ENCODE peak calls at places on chromosomes 5 and 9, in seven cellular contexts. One of them, this sample, is unnamed.

GRCh38 chr9:38619556-38620447 is 594 bp downstream of the ANKRD18A start:
- DNase-seq in aorta: peak
- DNase-seq in cardiac muscle cell: peak
- DNase-seq in adrenal gland: no peak
- DNase-seq in tibial artery: no peak
- DNase-seq in Peyer's patch: peak
- DNase-seq in AG04450: no peak
- DNase-seq in this sample: peak

GRCh38 chr5:118832974-118833373 is 155.4 kb downstream of the DTWD2 start:
- DNase-seq in cardiac muscle cell: no peak
- DNase-seq in tibial artery: no peak
- DNase-seq in adrenal gland: no peak
- DNase-seq in aorta: no peak
- DNase-seq in Peyer's patch: no peak
- DNase-seq in AG04450: no peak
- DNase-seq in this sample: no peak

GRCh38 chr5:99248066-99248465 is 319.3 kb upstream of the CHD1 start:
- DNase-seq in adrenal gland: no peak
- DNase-seq in Peyer's patch: no peak
- DNase-seq in AG04450: no peak
- DNase-seq in tibial artery: no peak
- DNase-seq in aorta: no peak
- DNase-seq in cardiac muscle cell: no peak
- DNase-seq in this sample: no peak

GRCh38 chr9:134677743-134678142 is 36.1 kb downstream of the COL5A1 start:
- DNase-seq in AG04450: no peak
- DNase-seq in Peyer's patch: no peak
- DNase-seq in aorta: no peak
- DNase-seq in adrenal gland: no peak
- DNase-seq in cardiac muscle cell: no peak
- DNase-seq in tibial artery: no peak
- DNase-seq in this sample: no peak

GRCh38 chr9:110101531-110102161 is 106.3 kb downstream of the C9orf152 start:
- DNase-seq in aorta: no peak
- DNase-seq in adrenal gland: no peak
- DNase-seq in cardiac muscle cell: no peak
- DNase-seq in AG04450: no peak
- DNase-seq in tibial artery: no peak
- DNase-seq in Peyer's patch: no peak
- DNase-seq in this sample: no peak

GRCh38 chr9:108535526-108535925 is 320.3 kb downstream of the ACTL7B start:
- DNase-seq in AG04450: no peak
- DNase-seq in tibial artery: no peak
- DNase-seq in adrenal gland: peak
- DNase-seq in Peyer's patch: peak
- DNase-seq in aorta: no peak
- DNase-seq in cardiac muscle cell: no peak
- DNase-seq in this sample: no peak

GRCh38 chr5:79962580-79963222 is 28.4 kb downstream of the MTX3 start:
- DNase-seq in cardiac muscle cell: no peak
- DNase-seq in AG04450: no peak
- DNase-seq in tibial artery: no peak
- DNase-seq in aorta: no peak
- DNase-seq in Peyer's patch: no peak
- DNase-seq in adrenal gland: no peak
- DNase-seq in this sample: no peak

GRCh38 chr5:92019376-92019990 is 636.4 kb upstream of the ARRDC3 start:
- DNase-seq in Peyer's patch: no peak
- DNase-seq in aorta: no peak
- DNase-seq in tibial artery: no peak
- DNase-seq in adrenal gland: no peak
- DNase-seq in AG04450: no peak
- DNase-seq in cardiac muscle cell: no peak
- DNase-seq in this sample: no peak

GRCh38 chr5:80885698-80886000 is 74.5 kb upstream of the RASGRF2 start:
- DNase-seq in cardiac muscle cell: peak
- DNase-seq in aorta: no peak
- DNase-seq in AG04450: no peak
- DNase-seq in Peyer's patch: peak
- DNase-seq in adrenal gland: no peak
- DNase-seq in tibial artery: no peak
- DNase-seq in this sample: no peak

GRCh38 chr9:6676254-6676928 is 30.9 kb upstream of the GLDC start:
- DNase-seq in adrenal gland: no peak
- DNase-seq in Peyer's patch: no peak
- DNase-seq in AG04450: no peak
- DNase-seq in aorta: no peak
- DNase-seq in tibial artery: no peak
- DNase-seq in cardiac muscle cell: no peak
- DNase-seq in this sample: no peak

GRCh38 chr9:129697111-129697955 is 31.9 kb downstream of the PRRX2 start:
- DNase-seq in adrenal gland: peak
- DNase-seq in tibial artery: peak
- DNase-seq in cardiac muscle cell: peak
- DNase-seq in aorta: peak
- DNase-seq in Peyer's patch: no peak
- DNase-seq in AG04450: peak
- DNase-seq in this sample: no peak

GRCh38 chr5:176337913-176338312 is 23.7 kb downstream of the KIAA1191 start:
- DNase-seq in cardiac muscle cell: no peak
- DNase-seq in aorta: no peak
- DNase-seq in adrenal gland: peak
- DNase-seq in AG04450: no peak
- DNase-seq in tibial artery: no peak
- DNase-seq in Peyer's patch: no peak
- DNase-seq in this sample: no peak

GRCh38 chr9:135990468-135991429 is 29.6 kb upstream of the UBAC1 start:
- DNase-seq in aorta: no peak
- DNase-seq in adrenal gland: peak
- DNase-seq in Peyer's patch: no peak
- DNase-seq in tibial artery: no peak
- DNase-seq in cardiac muscle cell: peak
- DNase-seq in AG04450: peak
- DNase-seq in this sample: peak

GRCh38 chr9:3809724-3810123 is 283.9 kb upstream of the RFX3 start:
- DNase-seq in adrenal gland: no peak
- DNase-seq in aorta: no peak
- DNase-seq in cardiac muscle cell: no peak
- DNase-seq in AG04450: no peak
- DNase-seq in tibial artery: no peak
- DNase-seq in Peyer's patch: no peak
- DNase-seq in this sample: no peak

GRCh38 chr5:10387690-10388089 is 34.2 kb downstream of the MARCHF6 start:
- DNase-seq in Peyer's patch: no peak
- DNase-seq in cardiac muscle cell: no peak
- DNase-seq in aorta: no peak
- DNase-seq in AG04450: peak
- DNase-seq in adrenal gland: no peak
- DNase-seq in tibial artery: no peak
- DNase-seq in this sample: no peak

GRCh38 chr5:10391130-10391529 is 37.6 kb downstream of the MARCHF6 start:
- DNase-seq in Peyer's patch: no peak
- DNase-seq in aorta: no peak
- DNase-seq in tibial artery: no peak
- DNase-seq in adrenal gland: no peak
- DNase-seq in AG04450: no peak
- DNase-seq in cardiac muscle cell: no peak
- DNase-seq in this sample: no peak

GRCh38 chr5:10396552-10396951 is 43.1 kb downstream of the MARCHF6 start:
- DNase-seq in tibial artery: no peak
- DNase-seq in aorta: no peak
- DNase-seq in adrenal gland: no peak
- DNase-seq in cardiac muscle cell: no peak
- DNase-seq in Peyer's patch: no peak
- DNase-seq in AG04450: no peak
- DNase-seq in this sample: no peak

DNA sequence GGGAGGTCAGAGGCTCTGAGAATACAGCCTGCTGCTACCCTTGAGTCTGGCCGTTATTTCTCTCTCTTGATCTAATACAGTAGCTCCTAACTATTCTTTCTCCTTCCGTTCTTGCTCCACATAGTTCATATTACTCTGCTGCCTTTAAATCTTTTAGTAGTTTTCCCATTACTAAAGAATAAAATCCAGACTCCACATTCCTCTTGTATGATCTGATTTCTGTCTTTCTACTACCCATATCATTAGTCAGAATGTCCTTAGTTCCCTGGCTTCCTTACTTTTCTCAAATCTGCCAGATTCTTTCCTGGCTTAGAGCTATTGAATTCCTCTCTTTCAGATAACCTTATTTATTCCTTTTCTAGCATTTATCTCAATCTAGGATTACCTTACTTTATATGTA is 40.0 kb downstream of the MARCHF6 start:
- DNase-seq in adrenal gland: no peak
- DNase-seq in cardiac muscle cell: no peak
- DNase-seq in Peyer's patch: no peak
- DNase-seq in AG04450: no peak
- DNase-seq in aorta: no peak
- DNase-seq in tibial artery: no peak
- DNase-seq in this sample: no peak
- H3K27ac ChIP-seq in adrenal gland: no peak
- H3K27ac ChIP-seq in cardiac muscle cell: peak
- H3K27ac ChIP-seq in Peyer's patch: no peak
- H3K27ac ChIP-seq in AG04450: peak
- H3K27ac ChIP-seq in aorta: no peak
- H3K27ac ChIP-seq in tibial artery: no peak
- H3K27ac ChIP-seq in this sample: no peak

DNA sequence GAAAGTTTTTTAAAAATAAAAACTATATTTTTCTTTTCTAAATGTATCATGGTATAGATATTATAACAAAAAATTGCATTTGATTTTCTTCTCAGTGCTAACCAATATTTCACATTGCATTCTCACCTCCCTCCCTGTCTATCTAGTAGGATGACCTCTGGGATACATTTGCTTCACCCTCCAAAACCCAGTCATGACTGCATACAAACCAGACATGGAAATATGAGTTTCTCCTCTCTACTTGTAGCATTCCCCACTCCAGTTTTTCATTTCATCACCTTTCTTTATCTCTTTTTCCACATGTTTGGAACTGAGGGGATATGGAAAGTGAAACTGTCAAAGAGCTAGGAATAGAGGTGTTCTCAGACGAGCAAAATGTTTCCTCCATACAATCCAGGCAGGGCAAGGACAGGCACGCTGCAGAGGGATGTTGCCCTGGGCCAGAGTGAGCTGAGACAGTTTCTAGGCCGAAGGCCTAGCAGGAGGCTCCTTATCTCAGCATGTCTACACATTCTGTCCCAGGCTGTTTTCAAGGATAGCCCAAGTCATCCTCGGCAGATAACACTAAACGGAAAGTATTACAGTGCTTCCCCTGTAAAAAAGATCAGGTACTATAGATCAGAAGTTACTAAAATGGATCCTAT is 46.7 kb downstream of the MEF2C start:
- DNase-seq in cardiac muscle cell: peak
- DNase-seq in tibial artery: no peak
- DNase-seq in AG04450: no peak
- DNase-seq in aorta: peak
- DNase-seq in adrenal gland: peak
- DNase-seq in Peyer's patch: no peak
- DNase-seq in this sample: no peak
- H3K27ac ChIP-seq in cardiac muscle cell: peak
- H3K27ac ChIP-seq in tibial artery: peak
- H3K27ac ChIP-seq in AG04450: no peak
- H3K27ac ChIP-seq in aorta: peak
- H3K27ac ChIP-seq in adrenal gland: peak
- H3K27ac ChIP-seq in Peyer's patch: no peak
- H3K27ac ChIP-seq in this sample: no peak

GRCh38 chr5:1131191-1131621 is 19.3 kb upstream of the SLC12A7 start:
- DNase-seq in Peyer's patch: no peak
- DNase-seq in AG04450: no peak
- DNase-seq in aorta: no peak
- DNase-seq in tibial artery: no peak
- DNase-seq in cardiac muscle cell: no peak
- DNase-seq in adrenal gland: no peak
- DNase-seq in this sample: no peak

GRCh38 chr5:1130218-1130946 is 18.5 kb upstream of the SLC12A7 start:
- DNase-seq in cardiac muscle cell: no peak
- DNase-seq in AG04450: no peak
- DNase-seq in Peyer's patch: peak
- DNase-seq in adrenal gland: no peak
- DNase-seq in aorta: no peak
- DNase-seq in tibial artery: no peak
- DNase-seq in this sample: no peak

GRCh38 chr5:1128977-1129724 is 17.3 kb upstream of the SLC12A7 start:
- DNase-seq in cardiac muscle cell: no peak
- DNase-seq in tibial artery: no peak
- DNase-seq in AG04450: no peak
- DNase-seq in aorta: no peak
- DNase-seq in Peyer's patch: no peak
- DNase-seq in adrenal gland: no peak
- DNase-seq in this sample: no peak

GRCh38 chr5:1127991-1128785 is 16.3 kb upstream of the SLC12A7 start:
- DNase-seq in cardiac muscle cell: peak
- DNase-seq in tibial artery: no peak
- DNase-seq in adrenal gland: no peak
- DNase-seq in aorta: no peak
- DNase-seq in AG04450: no peak
- DNase-seq in Peyer's patch: no peak
- DNase-seq in this sample: no peak

DNA sequence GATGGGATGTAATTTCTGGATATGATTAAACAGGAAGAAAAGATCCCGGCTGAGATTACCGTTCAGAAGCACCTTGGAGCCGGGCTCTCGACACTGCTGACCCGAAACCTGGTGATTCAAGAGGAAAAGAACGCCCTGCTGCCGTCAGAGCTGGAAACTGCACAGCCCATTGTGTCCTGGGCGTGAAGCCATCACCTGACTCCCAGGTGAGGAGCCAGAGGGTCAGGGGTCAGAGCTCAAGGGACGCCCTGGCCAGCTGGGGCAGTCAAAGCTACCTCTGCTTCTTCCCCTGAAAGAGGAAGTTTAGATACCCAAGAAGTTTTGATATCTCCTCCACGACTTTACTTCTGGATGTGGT is 17.8 kb upstream of the SLC12A7 start:
- DNase-seq in AG04450: no peak
- DNase-seq in adrenal gland: no peak
- DNase-seq in tibial artery: no peak
- DNase-seq in aorta: no peak
- DNase-seq in Peyer's patch: peak
- DNase-seq in cardiac muscle cell: no peak
- DNase-seq in this sample: no peak
- H3K27ac ChIP-seq in AG04450: no peak
- H3K27ac ChIP-seq in adrenal gland: no peak
- H3K27ac ChIP-seq in tibial artery: no peak
- H3K27ac ChIP-seq in aorta: no peak
- H3K27ac ChIP-seq in Peyer's patch: peak
- H3K27ac ChIP-seq in cardiac muscle cell: no peak
- H3K27ac ChIP-seq in this sample: no peak

DNA sequence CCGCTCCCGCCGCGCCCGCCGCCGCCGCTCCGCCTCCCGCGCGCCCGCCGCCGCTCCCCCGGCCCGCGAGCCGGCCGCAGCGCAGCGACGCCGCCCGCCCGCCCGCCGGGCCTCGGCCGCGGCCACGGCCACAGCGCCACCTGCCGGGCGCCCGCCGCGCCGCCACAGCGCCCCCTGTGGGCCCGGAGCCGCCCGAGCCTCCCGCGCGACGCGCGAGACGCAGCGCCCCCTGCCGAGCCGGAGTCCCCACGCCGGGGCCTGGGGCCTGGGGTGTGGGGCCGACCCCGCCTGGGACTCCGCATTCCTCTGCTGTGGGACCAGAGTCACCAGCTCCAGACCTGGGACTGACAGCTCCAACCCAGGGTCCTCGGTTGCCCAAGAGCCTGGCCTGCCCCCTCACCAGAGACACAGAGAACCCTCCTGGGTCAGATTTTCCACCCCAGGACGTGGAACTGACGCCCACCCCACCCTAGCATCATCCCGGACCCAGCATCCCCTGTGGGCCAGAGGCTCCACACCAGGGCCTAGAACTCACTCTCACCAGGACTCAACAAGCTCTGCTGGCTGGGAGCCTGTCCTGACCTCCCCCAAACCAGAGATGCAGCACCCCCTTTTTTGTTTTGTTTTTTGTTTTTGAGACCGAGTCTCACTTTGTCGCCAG is at the start of gene RAPGEF1:
- DNase-seq in adrenal gland: peak
- DNase-seq in cardiac muscle cell: peak
- DNase-seq in AG04450: no peak
- DNase-seq in Peyer's patch: peak
- DNase-seq in tibial artery: peak
- DNase-seq in aorta: peak
- DNase-seq in this sample: peak
- H3K27ac ChIP-seq in adrenal gland: peak
- H3K27ac ChIP-seq in cardiac muscle cell: peak
- H3K27ac ChIP-seq in AG04450: peak
- H3K27ac ChIP-seq in Peyer's patch: peak
- H3K27ac ChIP-seq in tibial artery: peak
- H3K27ac ChIP-seq in aorta: peak
- H3K27ac ChIP-seq in this sample: peak